ENCODE peak calls at places on chromosome 18, in seven cellular contexts. S is endodermal cell, E is OCI-LY7, T is neuronal stem cell, A is psoas muscle, M is right cardiac atrium, X is A549. N is an unnamed sample.

GRCh38 chr18:79498662-79499061 is 102.9 kb downstream of the NFATC1 start:
- DNase-seq in M (no peak), E (no peak), X (no peak), S (no peak), T (no peak), A (no peak), N (no peak)

GRCh38 chr18:25921677-25922421 is 168.6 kb downstream of the SS18 start:
- DNase-seq in M (no peak), X (peak; percentile 66), T (no peak), E (peak; percentile 73), A (no peak), S (peak; percentile 86), N (no peak)

GRCh38 chr18:28816155-28816554 is 639.2 kb upstream of the CDH2 start:
- DNase-seq in A (no peak), S (no peak), M (no peak), T (no peak), E (no peak), X (no peak), N (no peak)

GRCh38 chr18:73688851-73689659 is 458.6 kb downstream of the FBXO15 start:
- DNase-seq in T (peak; percentile 12), E (peak; percentile 1), X (no peak), M (peak; percentile 48), S (peak; percentile 57), A (no peak), N (no peak)

GRCh38 chr18:26119246-26119645 is 14.4 kb upstream of the PSMA8 start:
- DNase-seq in A (no peak), S (no peak), X (no peak), M (no peak), T (no peak), E (no peak), N (no peak)

GRCh38 chr18:43161528-43161927 is 46.0 kb upstream of the RIT2 start:
- DNase-seq in T (no peak), M (no peak), A (no peak), X (no peak), S (no peak), E (no peak), N (no peak)

GRCh38 chr18:32879497-32879896 is 106.7 kb upstream of the KLHL14 start:
- DNase-seq in T (peak; percentile 60), M (no peak), A (no peak), S (no peak), E (no peak), X (no peak), N (no peak)

GRCh38 chr18:21557607-21558253 is 42.8 kb downstream of the ESCO1 start:
- DNase-seq in T (no peak), E (no peak), M (no peak), S (no peak), X (no peak), A (no peak), N (no peak)

GRCh38 chr18:75350440-75350839 is 77.1 kb downstream of the SMIM21 start:
- DNase-seq in T (peak; percentile 18), X (no peak), M (no peak), S (peak; percentile 71), A (no peak), E (no peak), N (no peak)

GRCh38 chr18:46335551-46336059 is 231.4 kb downstream of the HAUS1 start:
- DNase-seq in A (no peak), S (peak; percentile 88), T (peak; percentile 51), E (no peak), X (no peak), M (no peak), N (no peak)

GRCh38 chr18:79524181-79525078 is 128.7 kb downstream of the NFATC1 start:
- DNase-seq in T (no peak), A (no peak), X (no peak), M (peak; percentile 64), E (peak; percentile 28), S (peak; percentile 46), N (no peak)

GRCh38 chr18:68489018-68489792 is 225.7 kb downstream of the TMX3 start:
- DNase-seq in A (no peak), X (no peak), E (no peak), T (no peak), S (peak; percentile 57), M (no peak), N (no peak)

GRCh38 chr18:44821924-44822323 is 141.2 kb downstream of the SETBP1 start:
- DNase-seq in T (no peak), E (no peak), M (no peak), S (no peak), A (no peak), X (peak; percentile 48), N (no peak)

GRCh38 chr18:6624729-6625308 is 104.7 kb upstream of the ARHGAP28 start:
- DNase-seq in S (no peak), X (no peak), E (no peak), A (no peak), T (no peak), M (no peak), N (no peak)

GRCh38 chr18:60870261-60870966 is 462.8 kb upstream of the CDH20 start:
- DNase-seq in S (no peak), A (no peak), E (no peak), M (no peak), X (no peak), T (no peak), N (no peak)

GRCh38 chr18:13456736-13457271 is 238.2 kb downstream of the LDLRAD4 start:
- DNase-seq in X (no peak), A (no peak), S (no peak), M (no peak), T (no peak), E (no peak), N (no peak)

GRCh38 chr18:47931707-47932103 is 1.2 kb upstream of the SMAD2 start:
- DNase-seq in A (no peak), E (peak; percentile 59), M (no peak), S (no peak), T (no peak), X (peak; percentile 76), N (no peak)

GRCh38 chr18:48703033-48703386 is 164.2 kb downstream of the CTIF start:
- DNase-seq in X (no peak), A (no peak), E (no peak), S (no peak), T (no peak), M (no peak), N (no peak)

GRCh38 chr18:2331496-2331895 is 239.8 kb downstream of the METTL4 start:
- DNase-seq in T (no peak), E (no peak), X (no peak), S (no peak), M (no peak), A (no peak), N (no peak)

GRCh38 chr18:57959278-57959677 is 84.7 kb upstream of the NEDD4L start:
- DNase-seq in T (peak; percentile 17), A (no peak), X (peak; percentile 80), M (no peak), E (peak; percentile 21), S (peak; percentile 77), N (no peak)

GRCh38 chr18:34806527-34806926 is 96.4 kb downstream of the DTNA start:
- DNase-seq in E (no peak), X (no peak), M (no peak), A (no peak), T (no peak), S (no peak), N (no peak)

GRCh38 chr18:44943201-44943881 is 262.7 kb downstream of the SETBP1 start:
- DNase-seq in T (no peak), S (peak; percentile 95), X (no peak), E (no peak), M (no peak), A (no peak), N (no peak)

GRCh38 chr18:49630246-49630699 is 68.4 kb downstream of the LIPG start:
- DNase-seq in T (no peak), A (no peak), M (no peak), X (peak; percentile 6), E (no peak), S (peak; percentile 18), N (no peak)

GRCh38 chr18:70627100-70627802 is 338.4 kb downstream of the SOCS6 start:
- DNase-seq in X (peak; percentile 2), E (no peak), M (no peak), A (no peak), S (no peak), T (no peak), N (no peak)

GRCh38 chr18:36265035-36265434 is 32.5 kb upstream of the FHOD3 start:
- DNase-seq in A (no peak), T (no peak), M (no peak), S (no peak), X (no peak), E (no peak), N (no peak)

GRCh38 chr18:3541549-3542386 is 91.8 kb downstream of the TGIF1 start:
- DNase-seq in T (no peak), A (no peak), S (no peak), M (no peak), X (no peak), E (no peak), N (no peak)
- H3K4me1 ChIP-seq in T (no peaks in the 10 kb centered on the region), A (no peaks in the 10 kb centered on the region), S (peaks cover 7% of the 10 kb centered on the region), M (no peaks in the 10 kb centered on the region), X (peaks cover 7% of the 10 kb centered on the region), E (peaks cover 22% of the 10 kb centered on the region), N (no peaks in the 10 kb centered on the region)

GRCh38 chr18:62744076-62744705 is 28.9 kb downstream of the PHLPP1 start:
- DNase-seq in X (no peak), S (no peak), A (no peak), T (no peak), E (peak; percentile 69), M (no peak), N (no peak)
- H3K4me1 ChIP-seq in X (peaks cover 41% of the 10 kb centered on the region), S (peaks cover 2% of the 10 kb centered on the region), A (no peaks in the 10 kb centered on the region), T (peaks cover 10% of the 10 kb centered on the region), E (peaks cover 16% of the 10 kb centered on the region), M (peaks cover 2% of the 10 kb centered on the region), N (peaks cover 33% of the 10 kb centered on the region)

GRCh38 chr18:77131100-77131651 is 1.4 kb downstream of the MBP start:
- DNase-seq in E (peak; percentile 36), S (no peak), X (no peak), M (peak; percentile 81), A (peak; percentile 61), T (no peak), N (peak; percentile 44)
- H3K4me1 ChIP-seq in E (peaks cover 54% of the 10 kb centered on the region), S (no peaks in the 10 kb centered on the region), X (peaks cover 41% of the 10 kb centered on the region), M (peaks cover 3% of the 10 kb centered on the region), A (peaks cover 48% of the 10 kb centered on the region), T (no peaks in the 10 kb centered on the region), N (no peaks in the 10 kb centered on the region)

GRCh38 chr18:27214831-27215230 is 29.7 kb upstream of the CHST9 start:
- DNase-seq in X (no peak), E (no peak), M (no peak), A (no peak), S (no peak), T (no peak), N (no peak)
- H3K4me1 ChIP-seq in X (no peaks in the 10 kb centered on the region), E (no peaks in the 10 kb centered on the region), M (no peaks in the 10 kb centered on the region), A (no peaks in the 10 kb centered on the region), S (no peaks in the 10 kb centered on the region), T (no peaks in the 10 kb centered on the region), N (no peaks in the 10 kb centered on the region)